ENCODE peak calls at places on chromosomes 1 and 21, in seven cellular contexts. T, N, Y, O, K, B and H are unnamed samples.

GRCh38 chr1:23799570-23800395 is 771 bp downstream of the GALE start:
- DNase-seq in K (no peak), B (peak), T (peak), N (peak), Y (peak), O (peak), H (peak)

GRCh38 chr1:197042676-197043341 is 24.3 kb downstream of the F13B start:
- DNase-seq in N (no peak), O (no peak), T (no peak), Y (no peak), B (no peak), K (no peak), H (no peak)

GRCh38 chr1:113542221-113542701 is 151.9 kb downstream of the MAGI3 start:
- DNase-seq in B (peak), Y (no peak), T (no peak), O (no peak), N (peak), K (no peak), H (no peak)

GRCh38 chr1:6052543-6053205 is 7.0 kb downstream of the KCNAB2 start:
- DNase-seq in K (peak), B (peak), T (no peak), O (peak), Y (peak), N (peak), H (peak)

GRCh38 chr1:241706967-241707366 is 54.9 kb downstream of the WDR64 start:
- DNase-seq in O (no peak), K (no peak), B (peak), Y (no peak), T (no peak), N (no peak), H (no peak)

GRCh38 chr1:37797750-37798345 is 4.2 kb downstream of the MANEAL start:
- DNase-seq in Y (no peak), B (peak), O (no peak), T (no peak), K (no peak), N (peak), H (no peak)

GRCh38 chr21:42683371-42684108 is 30.1 kb downstream of the PDE9A start:
- DNase-seq in Y (no peak), T (no peak), B (no peak), N (no peak), K (no peak), O (no peak), H (no peak)

GRCh38 chr1:72830606-72831390 is 548.5 kb upstream of the NEGR1 start:
- DNase-seq in K (no peak), O (no peak), B (no peak), N (no peak), T (no peak), Y (no peak), H (no peak)

GRCh38 chr1:222370911-222371717 is 176.8 kb downstream of the HHIPL2 start:
- DNase-seq in N (peak), T (no peak), K (no peak), B (peak), Y (no peak), O (no peak), H (peak)

GRCh38 chr1:8423134-8423701 is 105.3 kb downstream of the SLC45A1 start:
- DNase-seq in N (no peak), B (no peak), O (peak), Y (peak), T (peak), K (no peak), H (no peak)

GRCh38 chr1:161324020-161324419 is 9.8 kb downstream of the SDHC start:
- DNase-seq in K (no peak), B (no peak), N (no peak), O (no peak), T (no peak), Y (no peak), H (no peak)

GRCh38 chr1:1419363-1419811 is 1.7 kb downstream of the ANKRD65 start:
- DNase-seq in N (no peak), B (no peak), K (no peak), T (no peak), O (no peak), Y (peak), H (no peak)

DNA sequence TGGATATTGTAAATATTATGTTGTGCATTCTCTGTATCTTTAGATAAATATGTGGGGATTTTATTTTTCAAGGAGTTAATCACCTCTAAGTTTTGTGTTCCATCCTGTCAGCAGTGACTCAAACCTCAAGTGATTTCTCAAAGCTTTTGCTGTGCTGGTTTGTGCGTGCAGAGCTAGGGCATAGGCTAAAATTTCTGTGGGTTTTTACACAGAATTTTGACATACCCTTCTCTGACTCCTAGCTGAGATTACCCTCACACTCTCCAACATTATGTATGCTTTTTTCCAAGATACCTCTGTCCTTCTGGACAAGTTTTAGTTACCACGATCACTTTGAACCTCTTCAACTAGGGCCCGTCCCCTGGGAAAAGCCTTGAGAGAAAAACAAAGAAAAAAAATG is 384.9 kb downstream of the NCAM2 start:
- DNase-seq in Y (no peak), T (no peak), B (peak), O (no peak), K (no peak), N (peak), H (no peak)
- H3K4me3 ChIP-seq in Y (no peak), T (no peak), B (no peak), O (no peak), K (no peak), N (no peak), H (no peak)

GRCh38 chr1:225567789-225568188 is 85.1 kb downstream of the ENAH start:
- DNase-seq in O (no peak), N (peak), B (no peak), T (no peak), K (no peak), Y (no peak), H (no peak)
- TF ChIP-seq CTCF in O (peak), N (no peak), B (no peak), T (no peak), K (no peak), Y (peak), H (peak)

DNA sequence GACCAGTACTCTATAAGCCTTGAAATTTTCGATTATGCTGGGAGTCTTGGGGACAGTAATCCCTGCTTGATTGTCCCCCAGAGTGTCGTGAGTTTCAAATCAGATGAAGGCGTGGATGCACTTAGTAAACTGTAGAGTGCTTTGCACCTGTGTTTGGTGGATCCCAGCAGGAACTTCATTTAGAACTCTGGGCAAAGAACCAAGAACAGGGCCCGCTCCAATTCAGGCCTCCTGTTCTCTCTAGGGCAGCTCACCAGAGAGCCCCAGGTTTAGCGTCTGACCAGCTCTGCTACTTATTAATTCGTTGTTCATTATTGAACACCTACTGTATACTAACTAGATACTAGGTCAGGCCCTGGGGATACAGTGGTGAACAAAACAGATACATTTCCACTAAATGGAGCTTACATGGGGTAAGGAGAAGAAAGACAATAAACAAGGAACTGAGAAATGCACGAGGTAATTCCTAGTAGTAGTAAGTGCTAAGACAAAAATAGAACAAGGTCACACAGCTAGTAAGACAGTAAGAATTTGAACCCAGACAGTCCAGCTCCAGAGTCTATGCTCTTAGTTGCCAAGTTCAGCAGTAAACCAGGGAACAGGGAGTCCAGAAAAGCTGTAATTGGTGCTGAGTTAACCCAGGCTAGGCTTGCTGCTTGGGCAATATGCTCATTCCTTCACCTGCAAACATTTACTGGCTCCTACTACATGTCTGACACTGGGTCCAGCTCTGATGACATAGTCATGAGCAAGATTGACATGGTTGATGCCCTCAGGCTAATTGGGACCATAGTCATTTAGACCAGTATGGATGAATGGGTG is 1.7 kb downstream of the GPX7 start:
- DNase-seq in Y (no peak), B (no peak), N (no peak), T (no peak), O (no peak), K (no peak), H (peak)
- H3K4me3 ChIP-seq in Y (no peak), B (no peak), N (no peak), T (no peak), O (no peak), K (no peak), H (no peak)

DNA sequence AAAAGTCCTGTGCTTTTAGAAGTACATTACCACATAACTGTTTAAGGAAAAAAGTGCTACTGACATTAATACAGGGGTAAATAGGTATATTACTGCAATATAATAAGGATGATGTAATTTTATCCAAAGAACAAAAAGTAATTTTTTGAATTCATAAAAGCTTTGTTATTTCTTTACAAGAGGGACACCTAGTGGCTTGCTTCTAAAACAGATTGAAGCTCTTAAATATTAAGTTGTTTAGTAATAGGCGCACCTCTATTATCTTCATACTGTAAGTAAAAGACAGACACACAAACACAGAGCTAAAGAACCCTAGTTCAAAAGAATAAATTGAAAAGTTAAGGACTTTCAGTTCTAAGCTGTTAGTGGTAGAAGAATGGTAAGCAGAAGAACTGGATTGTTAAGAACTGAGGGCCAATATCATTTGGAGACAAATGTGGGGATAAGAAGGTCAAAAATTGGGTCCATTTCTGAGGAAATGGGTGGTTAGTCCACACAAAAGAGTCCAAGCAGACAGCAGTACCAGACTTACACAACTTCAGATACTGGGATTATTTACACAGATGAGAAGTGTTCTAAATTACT is 15.4 kb downstream of the ZNHIT6 start:
- DNase-seq in Y (no peak), N (peak), T (no peak), K (no peak), O (no peak), B (peak), H (no peak)
- TF ChIP-seq CTCF in Y (peak), N (no peak), T (peak), K (peak), O (peak), B (peak), H (peak)

DNA sequence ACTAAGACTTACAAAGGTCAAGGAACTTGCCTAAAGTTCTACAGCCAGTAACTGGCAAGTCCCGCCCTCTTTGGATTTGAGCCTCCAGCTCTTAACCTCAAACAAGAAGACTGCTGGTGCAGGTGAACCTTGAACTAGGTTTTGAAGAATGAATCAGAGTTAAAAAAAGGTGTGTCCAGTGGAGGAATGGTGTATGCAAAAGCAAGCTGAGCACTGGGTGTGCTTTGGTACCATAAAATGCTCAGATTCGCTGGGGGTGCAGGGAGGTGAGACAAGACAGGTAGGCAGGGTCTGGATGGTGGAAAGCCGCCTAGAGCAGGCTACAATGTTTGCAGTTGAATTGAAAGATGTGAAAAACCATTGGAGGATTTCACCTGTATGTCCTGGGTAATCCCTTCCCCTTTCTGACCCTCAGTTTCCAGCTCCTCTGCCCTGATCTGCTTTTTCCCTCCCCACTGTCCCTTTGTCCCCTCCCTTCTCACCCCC is 39.8 kb downstream of the FOXD2 start:
- DNase-seq in O (no peak), Y (no peak), N (no peak), T (no peak), K (no peak), B (no peak), H (no peak)
- H3K4me3 ChIP-seq in O (no peak), Y (no peak), N (no peak), T (no peak), K (no peak), B (no peak), H (no peak)

GRCh38 chr1:43986712-43987111 is 4.7 kb upstream of the CCDC24 start:
- DNase-seq in T (no peak), N (no peak), Y (no peak), O (no peak), B (no peak), K (no peak), H (no peak)
- TF ChIP-seq CTCF in T (no peak), N (no peak), Y (no peak), O (no peak), B (no peak), K (no peak), H (no peak)

GRCh38 chr1:93419344-93419743 is 28.6 kb upstream of the FNBP1L start:
- DNase-seq in K (no peak), O (no peak), T (no peak), Y (no peak), N (no peak), B (no peak), H (no peak)
- H3K4me3 ChIP-seq in K (no peak), O (no peak), T (no peak), Y (no peak), N (no peak), B (no peak), H (no peak)

DNA sequence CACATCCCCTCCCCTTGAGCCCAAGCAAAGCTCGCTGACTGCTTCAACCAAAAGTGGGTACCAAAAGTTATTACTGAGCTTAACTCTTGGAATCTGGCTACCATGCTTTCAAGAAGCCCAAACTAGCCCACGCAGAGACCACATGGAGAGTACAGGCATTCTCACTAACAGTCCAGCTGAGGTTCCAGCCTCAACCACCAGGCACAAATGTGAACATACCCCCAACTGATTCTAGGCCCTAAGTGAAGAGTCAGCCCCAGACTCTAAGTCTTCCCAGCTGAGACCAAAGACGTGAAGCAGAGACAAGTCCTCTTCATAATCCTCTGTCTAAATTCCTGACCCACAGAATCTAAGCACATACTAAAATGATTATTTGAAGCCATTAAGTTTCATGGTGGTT is 36.8 kb downstream of the EVI5 start:
- DNase-seq in Y (no peak), O (no peak), K (no peak), N (no peak), B (no peak), T (no peak), H (no peak)
- TF ChIP-seq CTCF in Y (no peak), O (no peak), K (no peak), N (no peak), B (peak), T (no peak), H (no peak)

DNA sequence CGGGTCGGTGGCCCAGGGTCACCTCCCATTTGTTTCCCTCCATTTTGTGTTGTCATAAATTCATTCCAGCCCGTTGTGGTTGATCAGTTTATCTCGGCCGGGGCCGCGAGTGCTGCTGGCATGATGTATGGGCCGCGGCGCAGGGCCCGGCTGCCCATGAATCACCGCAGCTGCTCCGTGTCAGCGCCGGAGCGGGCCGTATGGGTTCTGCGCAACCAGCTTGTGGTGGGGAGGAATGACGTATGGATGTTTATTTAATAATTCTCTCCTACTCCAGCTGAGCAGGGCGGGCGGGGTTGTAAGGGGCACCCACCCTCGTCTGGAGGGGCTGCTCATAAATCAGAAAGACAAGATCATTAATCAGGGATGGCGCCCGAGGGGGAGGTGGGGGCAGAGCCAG is 28.0 kb downstream of the TMEM53 start:
- DNase-seq in K (no peak), O (no peak), N (peak), Y (no peak), T (no peak), B (peak), H (no peak)
- H3K4me3 ChIP-seq in K (no peak), O (no peak), N (no peak), Y (no peak), T (no peak), B (no peak), H (no peak)

GRCh38 chr1:209845405-209845725 is 17.6 kb downstream of the UTP25 start:
- DNase-seq in K (no peak), N (no peak), Y (no peak), T (no peak), O (no peak), B (no peak), H (no peak)

GRCh38 chr1:209853677-209854076 is 25.9 kb downstream of the UTP25 start:
- DNase-seq in N (no peak), Y (no peak), T (no peak), B (no peak), K (no peak), O (no peak), H (no peak)

GRCh38 chr1:209854196-209854595 is 26.4 kb downstream of the UTP25 start:
- DNase-seq in O (no peak), K (no peak), B (no peak), N (no peak), T (no peak), Y (peak), H (no peak)

GRCh38 chr1:209849388-209849787 is 21.6 kb downstream of the UTP25 start:
- DNase-seq in O (no peak), Y (no peak), N (no peak), K (no peak), T (no peak), B (no peak), H (no peak)

DNA sequence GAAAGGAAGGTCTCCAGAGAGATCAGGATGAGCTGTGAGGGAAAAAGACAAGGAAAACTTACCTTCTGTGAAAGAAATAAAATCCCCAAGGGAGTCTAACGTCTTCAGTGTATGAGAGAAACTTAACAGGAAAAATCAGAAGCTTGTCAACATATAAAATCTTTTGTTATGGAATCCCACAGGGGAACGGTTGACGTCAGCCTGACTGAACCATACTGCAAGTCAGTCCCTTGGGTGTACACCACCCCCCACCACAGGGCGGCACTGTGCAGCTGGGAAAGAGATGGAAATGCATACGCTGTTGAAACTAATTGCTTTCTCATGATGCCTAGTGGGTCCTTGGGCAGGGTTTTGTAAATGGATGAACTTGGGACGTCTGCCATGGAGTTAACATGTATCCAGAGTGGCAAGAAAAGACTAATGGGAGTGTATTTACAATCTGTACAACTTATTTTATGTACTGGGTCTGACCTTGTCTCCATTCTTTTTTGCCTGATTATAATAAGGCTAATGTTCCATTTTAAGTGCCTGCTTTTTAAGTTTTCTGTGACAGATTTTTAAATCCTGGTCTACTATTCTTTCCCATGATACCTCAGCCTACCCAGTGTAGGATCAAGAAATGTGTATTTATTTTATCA is 22.7 kb downstream of the UTP25 start:
- DNase-seq in O (peak), T (no peak), N (peak), Y (peak), B (peak), K (no peak), H (no peak)
- TF ChIP-seq CTCF in O (peak), T (peak), N (peak), Y (peak), B (peak), K (peak), H (peak)